ENCODE peak calls at places on chromosomes 7 and 10, in six cellular contexts. X is nucleus accumbens, E is GM12891, O is T-helper 1 cell, N is smooth muscle cell of the brain vasculature, M is lower leg skin. P is an unnamed sample.

GRCh38 chr7:67413670-67414069 is 417.0 kb downstream of the TYW1 start:
- DNase-seq in X (no peak), E (no peak), O (no peak), N (no peak), M (no peak), P (no peak)

GRCh38 chr10:36670616-36671402 is 454.6 kb upstream of the ANKRD30A start:
- DNase-seq in X (no peak), E (no peak), O (no peak), N (no peak), M (no peak), P (no peak)

GRCh38 chr10:19498348-19499290 is 317.6 kb upstream of the PLXDC2 start:
- DNase-seq in X (no peak), E (no peak), O (no peak), N (no peak), M (no peak), P (no peak)

GRCh38 chr7:37198906-37199485 is 249.7 kb downstream of the ELMO1 start:
- DNase-seq in X (peak), E (peak), O (peak), N (peak), M (peak), P (peak)

GRCh38 chr10:86017841-86018734 is 348.5 kb downstream of the GRID1 start:
- DNase-seq in X (no peak), E (no peak), O (no peak), N (no peak), M (no peak), P (peak)

GRCh38 chr10:79238606-79239005 is 108.7 kb upstream of the PPIF start:
- DNase-seq in X (no peak), E (no peak), O (no peak), N (no peak), M (no peak), P (no peak)

GRCh38 chr7:47413526-47414341 is 168.2 kb downstream of the TNS3 start:
- DNase-seq in X (no peak), E (no peak), O (no peak), N (no peak), M (peak), P (no peak)

GRCh38 chr7:3282457-3282856 is 18.6 kb upstream of the SDK1 start:
- DNase-seq in X (no peak), E (no peak), O (no peak), N (no peak), M (no peak), P (no peak)

GRCh38 chr7:3238525-3239210 is 62.4 kb upstream of the SDK1 start:
- DNase-seq in X (no peak), E (no peak), O (no peak), N (no peak), M (no peak), P (no peak)

GRCh38 chr7:16833373-16833772 is 28.6 kb upstream of the AGR2 start:
- DNase-seq in X (no peak), E (no peak), O (no peak), N (no peak), M (no peak), P (no peak)

GRCh38 chr7:45054442-45054841 is 34.3 kb downstream of the NACAD start:
- DNase-seq in X (no peak), E (no peak), O (no peak), N (no peak), M (peak), P (peak)

GRCh38 chr7:143892527-143893300 is 9.3 kb downstream of the TCAF1 start:
- DNase-seq in X (no peak), E (no peak), O (peak), N (no peak), M (no peak), P (no peak)

GRCh38 chr10:79176052-79176501 is 107.3 kb downstream of the ZMIZ1 start:
- DNase-seq in X (no peak), E (no peak), O (no peak), N (no peak), M (no peak), P (no peak)

GRCh38 chr7:107089627-107090026 is 45.1 kb downstream of the PRKAR2B start:
- DNase-seq in X (no peak), E (no peak), O (no peak), N (no peak), M (no peak), P (no peak)

GRCh38 chr10:66244953-66245352 is 680.9 kb upstream of the LRRTM3 start:
- DNase-seq in X (no peak), E (no peak), O (no peak), N (no peak), M (no peak), P (no peak)